ENCODE peak calls at places on chromosomes 13 and 19, in nine cellular contexts. One of them, this sample, is unnamed.

GRCh38 chr13:45473627-45474026 is 8.9 kb downstream of the COG3 start:
- DNase-seq in DND-41: peak
- DNase-seq in ovary: no peak
- DNase-seq in epithelial cell of esophagus: no peak
- DNase-seq in RWPE1: no peak
- DNase-seq in omental fat pad: no peak
- DNase-seq in astrocyte of the spinal cord: no peak
- DNase-seq in cardiac muscle cell: no peak
- DNase-seq in dorsolateral prefrontal cortex: no peak
- DNase-seq in this sample: peak

GRCh38 chr19:33580026-33580644 is 41.6 kb upstream of the CHST8 start:
- DNase-seq in cardiac muscle cell: no peak
- DNase-seq in astrocyte of the spinal cord: no peak
- DNase-seq in omental fat pad: no peak
- DNase-seq in ovary: no peak
- DNase-seq in DND-41: no peak
- DNase-seq in dorsolateral prefrontal cortex: no peak
- DNase-seq in RWPE1: no peak
- DNase-seq in epithelial cell of esophagus: no peak
- DNase-seq in this sample: no peak

GRCh38 chr13:41418027-41418426 is 39.3 kb upstream of the RGCC start:
- DNase-seq in omental fat pad: no peak
- DNase-seq in ovary: no peak
- DNase-seq in RWPE1: no peak
- DNase-seq in epithelial cell of esophagus: peak
- DNase-seq in DND-41: no peak
- DNase-seq in cardiac muscle cell: peak
- DNase-seq in dorsolateral prefrontal cortex: no peak
- DNase-seq in astrocyte of the spinal cord: peak
- DNase-seq in this sample: no peak

GRCh38 chr13:42354246-42355117 is 82.5 kb downstream of the AKAP11 start:
- DNase-seq in epithelial cell of esophagus: peak
- DNase-seq in cardiac muscle cell: peak
- DNase-seq in omental fat pad: no peak
- DNase-seq in dorsolateral prefrontal cortex: no peak
- DNase-seq in RWPE1: no peak
- DNase-seq in ovary: no peak
- DNase-seq in astrocyte of the spinal cord: peak
- DNase-seq in DND-41: peak
- DNase-seq in this sample: peak

GRCh38 chr13:89845874-89846273 is 1501.6 kb upstream of the MIR17HG start:
- DNase-seq in dorsolateral prefrontal cortex: no peak
- DNase-seq in DND-41: no peak
- DNase-seq in ovary: no peak
- DNase-seq in astrocyte of the spinal cord: no peak
- DNase-seq in omental fat pad: no peak
- DNase-seq in RWPE1: no peak
- DNase-seq in epithelial cell of esophagus: no peak
- DNase-seq in cardiac muscle cell: no peak
- DNase-seq in this sample: no peak

GRCh38 chr19:13033819-13034611 is 38.7 kb downstream of the NFIX start:
- DNase-seq in RWPE1: peak
- DNase-seq in astrocyte of the spinal cord: peak
- DNase-seq in dorsolateral prefrontal cortex: peak
- DNase-seq in ovary: peak
- DNase-seq in cardiac muscle cell: peak
- DNase-seq in DND-41: peak
- DNase-seq in epithelial cell of esophagus: peak
- DNase-seq in omental fat pad: no peak
- DNase-seq in this sample: peak

GRCh38 chr13:75250526-75251183 is 231.3 kb downstream of the TBC1D4 start:
- DNase-seq in DND-41: no peak
- DNase-seq in astrocyte of the spinal cord: peak
- DNase-seq in RWPE1: peak
- DNase-seq in cardiac muscle cell: peak
- DNase-seq in omental fat pad: no peak
- DNase-seq in epithelial cell of esophagus: peak
- DNase-seq in ovary: no peak
- DNase-seq in dorsolateral prefrontal cortex: no peak
- DNase-seq in this sample: no peak

GRCh38 chr13:53351040-53351439 is 322.4 kb downstream of the OLFM4 start:
- DNase-seq in RWPE1: no peak
- DNase-seq in ovary: no peak
- DNase-seq in dorsolateral prefrontal cortex: no peak
- DNase-seq in DND-41: no peak
- DNase-seq in cardiac muscle cell: no peak
- DNase-seq in astrocyte of the spinal cord: no peak
- DNase-seq in omental fat pad: no peak
- DNase-seq in epithelial cell of esophagus: no peak
- DNase-seq in this sample: no peak

GRCh38 chr13:113046883-113047244 is 58.7 kb upstream of the F7 start:
- DNase-seq in astrocyte of the spinal cord: no peak
- DNase-seq in ovary: no peak
- DNase-seq in omental fat pad: no peak
- DNase-seq in cardiac muscle cell: no peak
- DNase-seq in RWPE1: no peak
- DNase-seq in DND-41: no peak
- DNase-seq in dorsolateral prefrontal cortex: peak
- DNase-seq in epithelial cell of esophagus: no peak
- DNase-seq in this sample: no peak

DNA sequence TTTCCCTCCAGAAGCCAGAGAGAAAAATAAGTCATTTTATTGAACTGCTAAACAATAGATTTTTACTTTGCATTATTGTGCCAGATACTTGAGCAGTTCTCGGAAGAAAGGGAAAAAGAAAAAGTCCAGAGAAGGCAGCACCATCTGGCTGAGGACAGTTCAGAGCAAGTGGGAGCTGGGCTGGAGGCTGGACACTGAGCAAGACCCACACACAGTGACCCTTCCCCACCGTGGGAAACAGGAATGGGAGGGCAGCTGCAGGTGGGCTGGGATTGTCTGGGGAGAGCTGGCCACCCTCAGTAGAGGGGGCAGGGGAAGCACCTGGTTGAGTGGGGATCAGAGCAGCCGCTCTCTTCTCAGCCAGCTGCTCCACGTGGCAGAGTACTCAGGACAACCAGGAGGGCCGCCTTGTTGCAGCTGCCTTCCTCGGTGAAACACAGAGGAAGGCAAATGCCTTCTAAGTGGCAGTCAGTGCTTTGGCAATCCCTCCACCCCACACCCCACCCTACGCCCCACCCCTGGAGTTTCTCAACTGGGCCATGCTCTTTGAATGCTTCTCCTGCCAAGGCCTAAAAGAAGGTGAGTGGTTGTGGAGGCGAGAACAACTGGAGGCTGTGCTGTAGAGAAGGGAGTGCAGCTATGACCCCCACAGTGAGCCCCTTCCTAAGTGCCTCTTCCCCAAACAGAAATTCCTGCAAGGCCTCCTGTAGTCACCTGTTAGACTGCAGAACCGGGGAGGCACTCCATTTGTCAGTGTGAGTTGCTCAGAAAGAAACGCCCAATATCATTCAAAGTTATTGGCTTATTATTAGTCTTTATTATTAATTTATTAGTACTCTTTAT is 179.3 kb downstream of the ZIC5 start:
- DNase-seq in RWPE1: no peak
- DNase-seq in cardiac muscle cell: no peak
- DNase-seq in DND-41: no peak
- DNase-seq in omental fat pad: no peak
- DNase-seq in epithelial cell of esophagus: no peak
- DNase-seq in ovary: no peak
- DNase-seq in dorsolateral prefrontal cortex: no peak
- DNase-seq in astrocyte of the spinal cord: no peak
- DNase-seq in this sample: no peak
- TF ChIP-seq CTCF in RWPE1: no peak
- TF ChIP-seq CTCF in cardiac muscle cell: no peak
- TF ChIP-seq CTCF in DND-41: no peak
- TF ChIP-seq CTCF in omental fat pad: no peak
- TF ChIP-seq CTCF in epithelial cell of esophagus: no peak
- TF ChIP-seq CTCF in ovary: no peak
- TF ChIP-seq CTCF in dorsolateral prefrontal cortex: no peak
- TF ChIP-seq CTCF in astrocyte of the spinal cord: no peak
- TF ChIP-seq CTCF in this sample: no peak

DNA sequence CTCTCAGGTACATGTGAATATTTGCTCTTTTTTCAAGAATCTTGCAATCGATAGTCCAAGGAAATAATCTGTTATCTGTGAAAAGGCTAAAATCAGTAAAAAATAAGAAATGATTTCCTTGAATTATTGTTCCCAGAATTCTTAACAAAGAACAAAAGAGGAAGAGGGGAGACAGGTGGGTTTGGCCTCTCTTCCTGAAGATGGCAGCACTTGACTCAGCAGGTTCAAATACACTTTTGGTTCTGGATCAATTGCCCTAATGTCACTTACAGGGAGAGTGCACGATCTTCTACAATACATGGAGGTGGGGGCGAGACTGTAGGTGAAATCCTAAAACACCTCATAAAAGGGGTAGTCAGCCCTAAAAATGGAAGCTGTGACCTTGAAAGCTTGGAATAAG is 358.7 kb downstream of the IRS2 start:
- DNase-seq in DND-41: no peak
- DNase-seq in astrocyte of the spinal cord: no peak
- DNase-seq in dorsolateral prefrontal cortex: no peak
- DNase-seq in cardiac muscle cell: no peak
- DNase-seq in RWPE1: no peak
- DNase-seq in omental fat pad: no peak
- DNase-seq in ovary: no peak
- DNase-seq in epithelial cell of esophagus: no peak
- DNase-seq in this sample: no peak
- TF ChIP-seq CTCF in DND-41: peak
- TF ChIP-seq CTCF in astrocyte of the spinal cord: no peak
- TF ChIP-seq CTCF in dorsolateral prefrontal cortex: no peak
- TF ChIP-seq CTCF in cardiac muscle cell: no peak
- TF ChIP-seq CTCF in RWPE1: no peak
- TF ChIP-seq CTCF in omental fat pad: no peak
- TF ChIP-seq CTCF in ovary: no peak
- TF ChIP-seq CTCF in epithelial cell of esophagus: no peak
- TF ChIP-seq CTCF in this sample: no peak

GRCh38 chr13:51027644-51028043 is 83.4 kb downstream of the C13orf42 start:
- DNase-seq in cardiac muscle cell: no peak
- DNase-seq in astrocyte of the spinal cord: no peak
- DNase-seq in ovary: no peak
- DNase-seq in DND-41: no peak
- DNase-seq in epithelial cell of esophagus: no peak
- DNase-seq in RWPE1: no peak
- DNase-seq in omental fat pad: no peak
- DNase-seq in dorsolateral prefrontal cortex: no peak
- DNase-seq in this sample: no peak

GRCh38 chr13:51034906-51035305 is 76.2 kb downstream of the C13orf42 start:
- DNase-seq in cardiac muscle cell: no peak
- DNase-seq in DND-41: no peak
- DNase-seq in omental fat pad: no peak
- DNase-seq in RWPE1: no peak
- DNase-seq in dorsolateral prefrontal cortex: no peak
- DNase-seq in astrocyte of the spinal cord: no peak
- DNase-seq in epithelial cell of esophagus: peak
- DNase-seq in ovary: no peak
- DNase-seq in this sample: no peak

GRCh38 chr13:51035469-51035868 is 75.6 kb downstream of the C13orf42 start:
- DNase-seq in astrocyte of the spinal cord: no peak
- DNase-seq in omental fat pad: no peak
- DNase-seq in epithelial cell of esophagus: no peak
- DNase-seq in dorsolateral prefrontal cortex: no peak
- DNase-seq in cardiac muscle cell: no peak
- DNase-seq in DND-41: no peak
- DNase-seq in ovary: no peak
- DNase-seq in RWPE1: no peak
- DNase-seq in this sample: no peak

GRCh38 chr13:51033431-51034185 is 77.5 kb downstream of the C13orf42 start:
- DNase-seq in omental fat pad: no peak
- DNase-seq in dorsolateral prefrontal cortex: no peak
- DNase-seq in DND-41: no peak
- DNase-seq in ovary: no peak
- DNase-seq in astrocyte of the spinal cord: no peak
- DNase-seq in RWPE1: no peak
- DNase-seq in epithelial cell of esophagus: no peak
- DNase-seq in cardiac muscle cell: peak
- DNase-seq in this sample: no peak

GRCh38 chr13:51032831-51033230 is 78.2 kb downstream of the C13orf42 start:
- DNase-seq in epithelial cell of esophagus: no peak
- DNase-seq in astrocyte of the spinal cord: no peak
- DNase-seq in RWPE1: no peak
- DNase-seq in ovary: no peak
- DNase-seq in omental fat pad: no peak
- DNase-seq in cardiac muscle cell: no peak
- DNase-seq in dorsolateral prefrontal cortex: no peak
- DNase-seq in DND-41: no peak
- DNase-seq in this sample: no peak
- TF ChIP-seq CTCF in epithelial cell of esophagus: no peak
- TF ChIP-seq CTCF in astrocyte of the spinal cord: no peak
- TF ChIP-seq CTCF in RWPE1: no peak
- TF ChIP-seq CTCF in ovary: no peak
- TF ChIP-seq CTCF in omental fat pad: no peak
- TF ChIP-seq CTCF in cardiac muscle cell: no peak
- TF ChIP-seq CTCF in dorsolateral prefrontal cortex: no peak
- TF ChIP-seq CTCF in DND-41: no peak
- TF ChIP-seq CTCF in this sample: no peak

GRCh38 chr19:34666200-34666957 is 10.6 kb downstream of the SCGB2B2 start:
- DNase-seq in cardiac muscle cell: no peak
- DNase-seq in epithelial cell of esophagus: no peak
- DNase-seq in RWPE1: no peak
- DNase-seq in ovary: no peak
- DNase-seq in omental fat pad: no peak
- DNase-seq in DND-41: no peak
- DNase-seq in astrocyte of the spinal cord: no peak
- DNase-seq in dorsolateral prefrontal cortex: no peak
- DNase-seq in this sample: no peak

GRCh38 chr19:34664168-34664567 is 12.8 kb downstream of the SCGB2B2 start:
- DNase-seq in ovary: no peak
- DNase-seq in dorsolateral prefrontal cortex: no peak
- DNase-seq in omental fat pad: no peak
- DNase-seq in epithelial cell of esophagus: no peak
- DNase-seq in astrocyte of the spinal cord: no peak
- DNase-seq in RWPE1: no peak
- DNase-seq in DND-41: no peak
- DNase-seq in cardiac muscle cell: no peak
- DNase-seq in this sample: no peak

GRCh38 chr19:34661357-34661756 is 15.6 kb downstream of the SCGB2B2 start:
- DNase-seq in cardiac muscle cell: no peak
- DNase-seq in astrocyte of the spinal cord: no peak
- DNase-seq in DND-41: no peak
- DNase-seq in ovary: no peak
- DNase-seq in dorsolateral prefrontal cortex: no peak
- DNase-seq in omental fat pad: no peak
- DNase-seq in epithelial cell of esophagus: no peak
- DNase-seq in RWPE1: no peak
- DNase-seq in this sample: no peak

GRCh38 chr19:34664870-34665269 is 12.1 kb downstream of the SCGB2B2 start:
- DNase-seq in astrocyte of the spinal cord: no peak
- DNase-seq in RWPE1: no peak
- DNase-seq in DND-41: no peak
- DNase-seq in cardiac muscle cell: no peak
- DNase-seq in omental fat pad: no peak
- DNase-seq in epithelial cell of esophagus: no peak
- DNase-seq in dorsolateral prefrontal cortex: no peak
- DNase-seq in ovary: no peak
- DNase-seq in this sample: no peak

GRCh38 chr19:34662919-34663318 is 14.0 kb downstream of the SCGB2B2 start:
- DNase-seq in DND-41: peak
- DNase-seq in epithelial cell of esophagus: peak
- DNase-seq in cardiac muscle cell: peak
- DNase-seq in ovary: no peak
- DNase-seq in astrocyte of the spinal cord: no peak
- DNase-seq in dorsolateral prefrontal cortex: no peak
- DNase-seq in RWPE1: peak
- DNase-seq in omental fat pad: no peak
- DNase-seq in this sample: peak
- TF ChIP-seq CTCF in DND-41: peak
- TF ChIP-seq CTCF in epithelial cell of esophagus: peak
- TF ChIP-seq CTCF in cardiac muscle cell: peak
- TF ChIP-seq CTCF in ovary: no peak
- TF ChIP-seq CTCF in astrocyte of the spinal cord: no peak
- TF ChIP-seq CTCF in dorsolateral prefrontal cortex: peak
- TF ChIP-seq CTCF in RWPE1: no peak
- TF ChIP-seq CTCF in omental fat pad: no peak
- TF ChIP-seq CTCF in this sample: peak

GRCh38 chr13:51262501-51263211 is 40.5 kb downstream of the FAM124A start:
- DNase-seq in omental fat pad: no peak
- DNase-seq in dorsolateral prefrontal cortex: no peak
- DNase-seq in RWPE1: no peak
- DNase-seq in DND-41: no peak
- DNase-seq in ovary: no peak
- DNase-seq in epithelial cell of esophagus: no peak
- DNase-seq in astrocyte of the spinal cord: no peak
- DNase-seq in cardiac muscle cell: no peak
- DNase-seq in this sample: no peak
- TF ChIP-seq CTCF in omental fat pad: no peak
- TF ChIP-seq CTCF in dorsolateral prefrontal cortex: peak
- TF ChIP-seq CTCF in RWPE1: no peak
- TF ChIP-seq CTCF in DND-41: peak
- TF ChIP-seq CTCF in ovary: no peak
- TF ChIP-seq CTCF in epithelial cell of esophagus: peak
- TF ChIP-seq CTCF in astrocyte of the spinal cord: peak
- TF ChIP-seq CTCF in cardiac muscle cell: peak
- TF ChIP-seq CTCF in this sample: peak